ENCODE peak calls at places on chromosomes 6 and 20, in four cellular contexts. L is neural crest cell, V is left ventricle myocardium inferior, X is adrenal gland. H is an unnamed sample.

GRCh38 chr20:57083072-57083471 is 183.4 kb downstream of the BMP7 start:
- DNase-seq in X (no peak), L (no peak), V (no peak), H (no peak)

GRCh38 chr6:139588076-139588639 is 213.7 kb upstream of the CITED2 start:
- DNase-seq in X (no peak), L (no peak), V (no peak), H (no peak)

GRCh38 chr6:101395345-101395744 is 1.8 kb downstream of the GRIK2 start:
- DNase-seq in L (no peak), V (no peak), X (no peak), H (no peak)

GRCh38 chr6:38508894-38509293 is 130.8 kb downstream of the BTBD9 start:
- DNase-seq in V (no peak), X (no peak), L (no peak), H (no peak)

GRCh38 chr6:26071135-26071534 is 16.1 kb upstream of the HFE start:
- DNase-seq in X (no peak), V (no peak), L (no peak), H (no peak)

GRCh38 chr6:2760882-2761842 is 4.0 kb upstream of the WRNIP1 start:
- DNase-seq in L (no peak), X (no peak), V (no peak), H (no peak)

GRCh38 chr20:47397652-47398301 is 41.3 kb upstream of the ZMYND8 start:
- DNase-seq in X (no peak), L (no peak), V (no peak), H (no peak)

GRCh38 chr6:138517635-138518034 is 18.3 kb upstream of the NHSL1 start:
- DNase-seq in X (peak; percentile 32), V (no peak), L (no peak), H (peak; percentile 52)

GRCh38 chr6:85129881-85130280 is 320.0 kb upstream of the NT5E start:
- DNase-seq in L (no peak), V (no peak), X (no peak), H (no peak)

GRCh38 chr6:113120577-113121285 is 736.4 kb upstream of the MARCKS start:
- DNase-seq in V (no peak), L (no peak), X (peak; percentile 13), H (no peak)

GRCh38 chr6:37868447-37868825 is 48.9 kb downstream of the ZFAND3 start:
- DNase-seq in V (no peak), X (no peak), L (no peak), H (no peak)

GRCh38 chr20:60431349-60431748 is 473.1 kb downstream of the CDH26 start:
- DNase-seq in V (no peak), X (no peak), L (no peak), H (no peak)

GRCh38 chr6:99602519-99603420 is 3.9 kb upstream of the PRDM13 start:
- DNase-seq in L (no peak), V (no peak), X (no peak), H (no peak)

GRCh38 chr20:61589055-61589385 is 337.0 kb downstream of the CDH4 start:
- DNase-seq in X (no peak), L (no peak), V (no peak), H (no peak)

GRCh38 chr6:89840538-89840937 is 10.9 kb downstream of the CASP8AP2 start:
- DNase-seq in L (no peak), V (no peak), X (no peak), H (no peak)

GRCh38 chr6:116196841-116197240 is 57.0 kb downstream of the TSPYL4 start:
- DNase-seq in X (no peak), L (no peak), V (no peak), H (no peak)

GRCh38 chr20:49824206-49824605 is 11.6 kb downstream of the SLC9A8 start:
- DNase-seq in L (no peak), X (no peak), V (no peak), H (no peak)

GRCh38 chr6:134307870-134308269 is 10.0 kb downstream of the SGK1 start:
- DNase-seq in X (no peak), L (no peak), V (no peak), H (no peak)

GRCh38 chr6:162226810-162227209 is 500.8 kb downstream of the PRKN start:
- DNase-seq in V (peak; percentile 23), L (no peak), X (no peak), H (no peak)

GRCh38 chr20:8997720-8998119 is 71.2 kb upstream of the PLCB4 start:
- DNase-seq in X (no peak), L (no peak), V (no peak), H (no peak)

GRCh38 chr20:54040528-54040927 is 29.9 kb downstream of the BCAS1 start:
- DNase-seq in X (no peak), L (no peak), V (no peak), H (no peak)

GRCh38 chr6:27121640-27122039 is 125.9 kb upstream of the PRSS16 start:
- DNase-seq in L (no peak), X (no peak), V (no peak), H (no peak)

GRCh38 chr6:151493495-151494234 is at the start of gene CCDC170:
- DNase-seq in V (peak; percentile 53), L (peak; percentile 40), X (peak; percentile 48), H (peak; percentile 38)

GRCh38 chr20:58381627-58382026 is 7.4 kb upstream of the VAPB start:
- DNase-seq in L (no peak), V (no peak), X (no peak), H (no peak)

GRCh38 chr20:48295966-48296421 is 510.7 kb upstream of the SULF2 start:
- DNase-seq in V (no peak), L (no peak), X (no peak), H (no peak)

GRCh38 chr6:17004269-17004668 is 97.6 kb upstream of the STMND1 start:
- DNase-seq in V (no peak), X (no peak), L (no peak), H (no peak)

GRCh38 chr6:16999486-17000436 is 102.1 kb upstream of the STMND1 start:
- DNase-seq in L (no peak), V (no peak), X (no peak), H (no peak)

GRCh38 chr6:17002123-17002522 is 99.7 kb upstream of the STMND1 start:
- DNase-seq in V (no peak), X (no peak), L (no peak), H (no peak)

DNA sequence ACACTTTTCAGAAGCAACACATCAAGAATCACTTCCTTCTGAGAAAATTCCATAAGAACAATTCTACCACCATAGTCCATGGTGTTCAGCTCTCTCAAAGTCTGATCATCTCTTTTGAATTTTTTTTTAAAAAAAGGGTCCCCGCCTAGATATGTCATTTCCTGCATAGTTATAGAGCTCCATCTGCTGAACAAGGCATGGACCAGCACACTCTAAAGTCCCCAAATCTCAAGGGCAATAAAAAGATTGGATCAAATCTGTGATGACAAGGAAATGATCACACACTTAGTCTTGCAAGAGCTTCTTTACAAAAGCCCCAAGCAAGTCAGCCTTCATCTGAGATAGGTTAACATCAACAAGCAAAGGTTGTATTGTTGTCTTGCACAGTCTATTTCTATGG is 100.7 kb upstream of the STMND1 start:
- DNase-seq in L (no peak), V (no peak), X (no peak), H (no peak)
- TF ChIP-seq CTCF in L (no peak), V (no peak), X (no peak), H (no peak)

GRCh38 chr20:4193053-4193452 is 177.7 kb upstream of the RNF24 start:
- DNase-seq in L (no peak), V (no peak), X (no peak), H (no peak)

GRCh38 chr20:4192378-4193048 is 177.2 kb upstream of the RNF24 start:
- DNase-seq in X (no peak), V (no peak), L (no peak), H (no peak)

GRCh38 chr20:4190792-4191519 is 175.6 kb upstream of the RNF24 start:
- DNase-seq in L (no peak), V (no peak), X (no peak), H (no peak)

GRCh38 chr20:4195499-4195898 is 180.1 kb upstream of the RNF24 start:
- DNase-seq in V (no peak), X (no peak), L (peak; percentile 32), H (no peak)
- TF ChIP-seq CTCF in V (peak; percentile 61), X (no peak), L (peak; percentile 48), H (no peak)

GRCh38 chr20:17968366-17969275 is at the start of the genes MGME1 and SNX5:
- DNase-seq in V (peak; percentile 100), X (peak; percentile 100), L (peak; percentile 99), H (peak; percentile 98)

GRCh38 chr20:17967595-17968365 is 814 bp downstream of the SNX5 start:
- DNase-seq in V (no peak), L (peak; percentile 12), X (peak; percentile 47), H (no peak)

GRCh38 chr20:17964632-17965031 is 4.0 kb downstream of the SNX5 start:
- DNase-seq in V (no peak), X (no peak), L (no peak), H (no peak)

GRCh38 chr20:17965042-17965697 is 3.4 kb downstream of the SNX5 start:
- DNase-seq in V (no peak), X (no peak), L (no peak), H (no peak)

DNA sequence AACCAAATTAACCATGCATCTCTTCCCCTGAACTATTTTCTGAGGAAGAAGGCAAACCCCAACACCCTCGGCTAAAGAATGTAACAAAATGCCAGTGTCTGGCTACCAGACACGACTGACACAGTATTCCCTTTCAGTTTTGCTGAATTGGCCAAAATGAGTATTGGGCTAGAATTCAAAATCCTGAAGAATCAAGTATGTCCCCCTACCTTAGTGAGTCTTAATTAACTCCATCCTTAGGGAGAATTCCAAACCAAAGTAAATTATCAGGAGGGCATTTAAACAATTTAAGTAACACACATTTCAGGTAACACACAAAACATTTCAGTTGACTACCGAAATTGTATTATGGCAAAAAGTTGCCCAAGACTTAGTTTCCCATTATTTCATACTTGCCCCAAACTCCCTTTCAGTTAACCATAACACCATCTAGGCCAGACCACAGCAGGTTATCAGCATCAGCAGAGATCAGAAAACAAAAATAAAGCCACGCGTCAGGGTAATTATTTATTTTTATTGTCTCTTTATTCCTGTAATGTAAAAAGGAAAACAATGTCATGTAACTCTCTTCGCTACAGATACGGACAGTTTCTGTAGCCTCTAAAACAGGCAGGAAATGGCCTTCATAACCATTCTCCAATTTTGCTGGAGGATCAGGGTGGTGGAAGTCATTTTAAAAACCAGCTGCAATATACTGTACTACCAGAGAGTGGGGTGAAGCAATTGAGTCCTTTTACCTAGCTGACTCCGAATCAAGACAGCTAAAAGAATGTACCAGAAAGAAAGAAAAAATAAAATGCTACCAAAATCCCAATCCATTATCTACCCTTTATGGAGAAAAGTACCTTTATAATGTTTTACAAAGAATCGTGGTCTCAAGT is 1.9 kb downstream of the SNX5 start:
- DNase-seq in V (no peak), X (no peak), L (no peak), H (no peak)
- TF ChIP-seq CTCF in V (peak; percentile 24), X (peak; percentile 40), L (peak; percentile 49), H (no peak)

DNA sequence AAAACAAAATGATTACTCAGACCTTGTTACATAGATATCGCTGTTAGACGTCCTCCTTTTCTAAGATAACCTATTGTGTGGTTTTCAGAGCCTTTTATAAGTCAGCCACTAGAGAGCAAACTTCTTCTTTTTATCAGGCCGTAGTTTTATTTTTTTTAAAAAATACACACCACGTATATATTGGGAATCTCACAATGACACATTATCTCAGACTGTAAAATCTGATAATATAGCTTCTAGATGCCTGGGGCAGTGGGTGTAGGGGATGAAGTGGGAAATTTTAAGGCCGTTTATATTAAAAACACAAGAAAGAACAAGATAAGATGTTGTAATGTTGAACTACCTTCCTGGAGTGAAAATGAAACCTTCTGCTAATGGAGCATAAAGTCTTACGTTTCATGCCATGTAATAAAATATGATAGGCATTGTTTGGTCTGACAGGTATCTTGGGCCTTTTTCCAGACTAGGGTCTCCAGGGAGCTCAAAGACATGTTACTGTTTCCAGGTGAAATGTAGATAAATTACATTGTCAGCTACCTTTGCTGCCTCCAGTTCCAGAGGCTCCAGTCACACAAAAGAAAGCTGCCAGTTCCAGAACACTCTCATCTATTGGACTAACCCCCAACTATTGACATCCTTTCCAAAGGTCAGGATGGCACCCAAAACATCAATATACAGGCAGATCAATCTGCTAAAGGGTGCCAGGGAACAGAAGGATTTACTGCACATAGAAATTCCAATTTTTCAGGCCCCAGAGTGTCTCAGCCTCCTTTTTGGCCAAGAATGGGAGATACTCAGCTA is 130.2 kb upstream of the AKIRIN2 start:
- DNase-seq in V (no peak), L (no peak), X (no peak), H (peak; percentile 49)
- TF ChIP-seq CTCF in V (peak; percentile 41), L (peak; percentile 65), X (peak; percentile 57), H (peak; percentile 33)

H was measured in GM13976.